ENCODE peak calls at places on chromosomes 3 and 15, in four cellular contexts. One of them, this sample, is unnamed.

GRCh38 chr15:101489236-101489632 is 273 bp downstream of the PCSK6 start:
- DNase-seq in A549: peak; percentile 70
- DNase-seq in Peyer's patch: no peak
- DNase-seq in esophagus squamous epithelium: no peak
- DNase-seq in this sample: peak; percentile 60

GRCh38 chr15:69668963-69669362 is 216.3 kb downstream of the RPLP1 start:
- DNase-seq in A549: no peak
- DNase-seq in esophagus squamous epithelium: no peak
- DNase-seq in Peyer's patch: peak; percentile 84
- DNase-seq in this sample: peak; percentile 31

GRCh38 chr3:140370686-140371085 is 307.2 kb upstream of the TRIM42 start:
- DNase-seq in A549: no peak
- DNase-seq in Peyer's patch: no peak
- DNase-seq in esophagus squamous epithelium: no peak
- DNase-seq in this sample: no peak

GRCh38 chr3:131630812-131631211 is 128.0 kb upstream of the MRPL3 start:
- DNase-seq in Peyer's patch: no peak
- DNase-seq in esophagus squamous epithelium: no peak
- DNase-seq in A549: no peak
- DNase-seq in this sample: no peak

GRCh38 chr3:174685796-174686195 is 173.3 kb upstream of the NAALADL2 start:
- DNase-seq in esophagus squamous epithelium: no peak
- DNase-seq in Peyer's patch: no peak
- DNase-seq in A549: no peak
- DNase-seq in this sample: no peak

GRCh38 chr3:136070334-136070733 is 104.8 kb downstream of the PPP2R3A start:
- DNase-seq in A549: no peak
- DNase-seq in Peyer's patch: no peak
- DNase-seq in esophagus squamous epithelium: no peak
- DNase-seq in this sample: no peak

GRCh38 chr15:65952425-65953053 is 83.2 kb downstream of the RAB11A start:
- DNase-seq in esophagus squamous epithelium: no peak
- DNase-seq in Peyer's patch: no peak
- DNase-seq in A549: peak; percentile 47
- DNase-seq in this sample: no peak

GRCh38 chr15:82146990-82147461 is 101.2 kb upstream of the MEX3B start:
- DNase-seq in esophagus squamous epithelium: no peak
- DNase-seq in A549: peak; percentile 61
- DNase-seq in Peyer's patch: no peak
- DNase-seq in this sample: no peak

GRCh38 chr3:42216302-42216701 is 49.7 kb downstream of the CCK start:
- DNase-seq in Peyer's patch: no peak
- DNase-seq in esophagus squamous epithelium: no peak
- DNase-seq in A549: no peak
- DNase-seq in this sample: no peak

GRCh38 chr15:39181901-39182300 is 399.0 kb upstream of the THBS1 start:
- DNase-seq in esophagus squamous epithelium: no peak
- DNase-seq in A549: peak; percentile 13
- DNase-seq in Peyer's patch: no peak
- DNase-seq in this sample: no peak

GRCh38 chr3:14531856-14532395 is 8.2 kb downstream of the GRIP2 start:
- DNase-seq in Peyer's patch: no peak
- DNase-seq in A549: no peak
- DNase-seq in esophagus squamous epithelium: no peak
- DNase-seq in this sample: no peak

GRCh38 chr3:142534543-142534942 is 44.0 kb downstream of the ATR start:
- DNase-seq in esophagus squamous epithelium: no peak
- DNase-seq in Peyer's patch: no peak
- DNase-seq in A549: no peak
- DNase-seq in this sample: no peak

GRCh38 chr3:28326458-28326926 is 22.0 kb upstream of the ZCWPW2 start:
- DNase-seq in Peyer's patch: peak; percentile 51
- DNase-seq in A549: no peak
- DNase-seq in esophagus squamous epithelium: no peak
- DNase-seq in this sample: no peak

GRCh38 chr3:112260563-112260962 is 33.5 kb downstream of the SLC9C1 start:
- DNase-seq in A549: no peak
- DNase-seq in Peyer's patch: no peak
- DNase-seq in esophagus squamous epithelium: no peak
- DNase-seq in this sample: no peak
- H3K4me1 ChIP-seq in A549: no peaks in the 10 kb centered on the region
- H3K4me1 ChIP-seq in Peyer's patch: no peaks in the 10 kb centered on the region
- H3K4me1 ChIP-seq in esophagus squamous epithelium: no peaks in the 10 kb centered on the region
- H3K4me1 ChIP-seq in this sample: no peaks in the 10 kb centered on the region

GRCh38 chr3:49132437-49133225 is at the start of gene LAMB2:
- DNase-seq in esophagus squamous epithelium: no peak
- DNase-seq in Peyer's patch: peak; percentile 83
- DNase-seq in A549: peak; percentile 69
- DNase-seq in this sample: peak; percentile 77
- TF ChIP-seq POLR2A in esophagus squamous epithelium: peak; percentile 27
- TF ChIP-seq POLR2A in Peyer's patch: peak; percentile 64
- TF ChIP-seq POLR2A in A549: peak; percentile 29
- TF ChIP-seq POLR2A in this sample: no peak

DNA sequence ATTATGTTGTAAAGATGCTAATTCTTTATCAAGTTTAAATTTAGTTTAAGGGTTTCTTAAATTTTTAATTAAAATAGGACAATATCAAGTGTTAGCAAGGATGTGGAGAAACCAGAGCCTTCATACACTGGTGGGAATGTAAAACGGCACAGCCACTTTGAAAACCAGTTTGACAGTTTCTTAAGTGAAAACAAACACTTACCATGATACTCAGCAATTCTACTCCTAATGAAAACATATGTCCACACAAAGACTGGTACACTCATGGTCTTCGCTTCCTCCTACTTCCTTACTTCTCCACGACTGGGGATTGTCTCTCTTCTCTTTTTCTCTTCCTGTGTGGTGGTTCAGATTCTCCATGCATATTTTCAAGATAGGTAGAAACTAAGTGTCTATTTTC is 9.2 kb downstream of the SKIC8 start:
- DNase-seq in esophagus squamous epithelium: no peak
- DNase-seq in Peyer's patch: no peak
- DNase-seq in A549: no peak
- DNase-seq in this sample: no peak
- H3K4me1 ChIP-seq in esophagus squamous epithelium: no peaks in the 10 kb centered on the region
- H3K4me1 ChIP-seq in Peyer's patch: no peaks in the 10 kb centered on the region
- H3K4me1 ChIP-seq in A549: no peaks in the 10 kb centered on the region
- H3K4me1 ChIP-seq in this sample: peaks cover 5% of the 10 kb centered on the region

GRCh38 chr3:210649-211048 is 14.1 kb downstream of the CHL1 start:
- DNase-seq in Peyer's patch: no peak
- DNase-seq in esophagus squamous epithelium: no peak
- DNase-seq in A549: no peak
- DNase-seq in this sample: no peak
- TF ChIP-seq POLR2A in Peyer's patch: no peak
- TF ChIP-seq POLR2A in esophagus squamous epithelium: no peak
- TF ChIP-seq POLR2A in A549: no peak
- TF ChIP-seq POLR2A in this sample: no peak

DNA sequence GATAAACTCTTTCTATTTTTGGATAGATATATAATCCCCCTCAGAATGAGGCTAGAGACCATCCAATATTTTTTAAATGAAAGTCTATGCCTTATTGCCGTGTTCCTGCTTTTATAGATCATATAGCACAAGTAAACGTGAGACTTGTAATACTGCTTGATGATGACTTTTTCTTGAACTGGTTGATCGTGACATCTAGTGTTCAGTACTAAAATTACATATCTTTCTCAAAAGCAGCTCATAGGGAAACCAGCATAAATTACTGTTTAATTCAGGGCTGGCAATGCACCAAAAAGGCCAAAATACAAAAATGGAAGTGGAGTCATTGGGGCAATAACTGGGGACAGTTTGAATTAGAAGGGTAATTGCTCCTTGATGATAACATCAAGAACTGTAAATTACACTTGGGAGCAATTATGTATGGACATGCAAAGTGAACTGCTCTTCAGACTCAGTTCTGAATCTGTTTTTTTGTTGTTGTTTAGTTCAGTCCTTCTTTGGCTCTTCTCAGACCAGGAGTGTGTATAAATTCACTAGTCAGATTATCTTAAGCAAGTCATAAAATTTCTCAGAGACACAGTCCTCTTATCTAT is 325.3 kb downstream of the THSD4 start:
- DNase-seq in Peyer's patch: no peak
- DNase-seq in A549: peak; percentile 67
- DNase-seq in esophagus squamous epithelium: no peak
- DNase-seq in this sample: no peak
- H3K4me1 ChIP-seq in Peyer's patch: no peaks in the 10 kb centered on the region
- H3K4me1 ChIP-seq in A549: peaks cover 56% of the 10 kb centered on the region
- H3K4me1 ChIP-seq in esophagus squamous epithelium: peaks cover 17% of the 10 kb centered on the region
- H3K4me1 ChIP-seq in this sample: peaks cover 23% of the 10 kb centered on the region

DNA sequence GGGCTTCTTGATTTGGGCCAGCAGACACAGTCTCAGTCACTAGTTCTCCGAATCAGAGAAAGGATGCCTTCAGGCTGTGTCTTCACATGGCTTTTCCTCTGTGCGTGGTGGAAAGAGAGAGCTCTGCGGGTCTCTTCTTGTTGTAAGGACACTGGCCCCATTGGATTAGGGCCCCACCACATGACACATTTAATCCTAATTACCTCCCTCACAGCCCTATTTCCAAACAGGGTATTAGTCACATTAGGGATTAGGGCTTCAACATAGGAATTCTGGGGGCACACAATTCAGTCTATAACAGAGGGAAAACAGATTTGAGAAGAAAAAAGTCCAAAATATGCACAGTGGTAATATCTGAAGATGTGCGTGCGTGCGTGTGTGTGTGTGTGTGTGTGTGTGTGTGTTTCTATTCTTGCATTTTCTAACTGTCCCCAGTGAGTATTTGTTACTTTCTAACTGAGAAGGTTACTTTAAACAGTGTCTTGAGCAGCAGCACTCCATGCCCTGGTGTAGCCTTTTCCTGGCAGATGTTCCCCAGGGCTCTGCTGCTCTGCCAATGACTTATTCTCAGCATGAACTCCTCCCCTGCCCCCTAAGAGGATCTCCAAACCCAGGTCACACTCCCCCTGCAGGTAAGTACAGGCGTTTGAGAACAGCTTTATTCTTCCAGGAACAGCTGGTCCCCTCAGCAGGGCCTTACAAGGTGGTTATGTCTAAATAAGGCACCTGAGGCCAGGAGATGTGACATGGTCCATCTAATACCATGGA is 72.9 kb downstream of the RPL39L start:
- DNase-seq in Peyer's patch: no peak
- DNase-seq in A549: peak; percentile 46
- DNase-seq in esophagus squamous epithelium: no peak
- DNase-seq in this sample: no peak
- TF ChIP-seq POLR2A in Peyer's patch: no peak
- TF ChIP-seq POLR2A in A549: no peak
- TF ChIP-seq POLR2A in esophagus squamous epithelium: no peak
- TF ChIP-seq POLR2A in this sample: no peak